ENCODE peak calls at places on chromosomes 12 and 14, in eight cellular contexts. X, A, Z, V, S, Q, G and B are unnamed samples.

GRCh38 chr12:111458773-111459172 is 53.0 kb downstream of the SH2B3 start:
- DNase-seq in Z (no peak), Q (no peak), X (no peak), S (no peak), G (peak; percentile 41), A (no peak), V (no peak), B (no peak)

GRCh38 chr12:56487448-56488040 is 417 bp downstream of the GLS2 start:
- DNase-seq in G (peak; percentile 82), V (peak; percentile 56), A (peak; percentile 81), X (peak; percentile 74), Z (no peak), S (peak; percentile 52), Q (peak; percentile 64), B (no peak)

GRCh38 chr12:87136330-87136976 is 880.3 kb upstream of the MGAT4C start:
- DNase-seq in Z (peak; percentile 60), S (no peak), A (no peak), Q (no peak), V (no peak), X (peak; percentile 12), G (no peak), B (no peak)

GRCh38 chr12:54052745-54053624 is 650 bp upstream of the HOXC4 start:
- DNase-seq in V (peak; percentile 67), Q (no peak), X (peak; percentile 51), Z (no peak), A (peak; percentile 56), S (no peak), G (no peak), B (no peak)

GRCh38 chr14:79424462-79424861 is 786.8 kb downstream of the DIO2 start:
- DNase-seq in V (no peak), X (no peak), G (no peak), S (no peak), A (no peak), Q (no peak), Z (peak; percentile 63), B (no peak)

GRCh38 chr12:56723889-56724659 is 1.0 kb downstream of the NACA start:
- DNase-seq in A (peak; percentile 51), X (peak; percentile 75), G (peak; percentile 76), Z (peak; percentile 86), Q (no peak), V (peak; percentile 65), S (peak; percentile 34), B (no peak)

GRCh38 chr12:70306676-70307075 is 59.4 kb upstream of the KCNMB4 start:
- DNase-seq in S (no peak), X (no peak), G (no peak), V (no peak), Q (no peak), Z (no peak), A (no peak), B (no peak)

GRCh38 chr12:49806877-49807276 is 21.3 kb downstream of the NCKAP5L start:
- DNase-seq in Q (no peak), Z (no peak), A (no peak), S (no peak), G (no peak), V (no peak), X (no peak), B (no peak)

GRCh38 chr12:113766880-113767878 is 198.9 kb downstream of the RBM19 start:
- DNase-seq in A (no peak), Q (no peak), G (no peak), S (no peak), V (no peak), Z (peak; percentile 78), X (peak; percentile 64), B (no peak)

GRCh38 chr12:75892779-75893408 is 138.7 kb downstream of the PHLDA1 start:
- DNase-seq in A (no peak), X (no peak), S (no peak), Q (no peak), G (no peak), Z (peak; percentile 85), V (no peak), B (no peak)

GRCh38 chr12:78490841-78491240 is 373.7 kb upstream of the SYT1 start:
- DNase-seq in A (no peak), Z (peak; percentile 1), V (no peak), S (no peak), G (no peak), Q (no peak), X (no peak), B (no peak)

GRCh38 chr14:94021416-94022157 is 4.6 kb upstream of the OTUB2 start:
- DNase-seq in S (no peak), X (no peak), Q (no peak), Z (no peak), A (no peak), V (no peak), G (no peak), B (no peak)

GRCh38 chr12:32566663-32567634 is 112.2 kb upstream of the DNM1L start:
- DNase-seq in Q (no peak), V (no peak), G (no peak), A (no peak), S (no peak), Z (peak; percentile 10), X (no peak), B (no peak)

GRCh38 chr12:40770781-40771180 is 78.5 kb downstream of the CNTN1 start:
- DNase-seq in A (no peak), V (no peak), S (no peak), G (no peak), X (no peak), Q (no peak), Z (no peak), B (no peak)

GRCh38 chr12:45259732-45260480 is 44.0 kb downstream of the ANO6 start:
- DNase-seq in Q (no peak), A (no peak), V (no peak), X (peak; percentile 68), Z (peak; percentile 84), G (no peak), S (no peak), B (no peak)

GRCh38 chr14:71586131-71586893 is 345.9 kb upstream of the RGS6 start:
- DNase-seq in V (no peak), Q (no peak), A (no peak), G (no peak), S (no peak), Z (peak; percentile 59), X (peak; percentile 7), B (peak; percentile 5)

GRCh38 chr14:80930836-80931389 is 10.6 kb downstream of the CEP128 start:
- DNase-seq in Q (no peak), V (peak; percentile 69), A (no peak), G (peak; percentile 22), X (no peak), S (no peak), Z (peak; percentile 96), B (no peak)

GRCh38 chr14:70722418-70722817 is 80.7 kb downstream of the TTC9 start:
- DNase-seq in Z (no peak), Q (no peak), V (no peak), S (no peak), A (no peak), X (no peak), G (no peak), B (no peak)

GRCh38 chr14:88790501-88791251 is 2.1 kb downstream of the EML5 start:
- DNase-seq in Z (no peak), A (no peak), S (no peak), V (no peak), X (no peak), G (no peak), Q (no peak), B (no peak)

GRCh38 chr12:60803147-60803546 is 1207.3 kb downstream of the SLC16A7 start:
- DNase-seq in V (no peak), Q (no peak), S (no peak), X (no peak), A (no peak), Z (peak; percentile 37), G (no peak), B (no peak)

GRCh38 chr14:58637040-58637390 is 747 bp upstream of the DACT1 start:
- DNase-seq in Q (no peak), S (peak; percentile 54), G (peak; percentile 26), V (peak; percentile 70), A (peak; percentile 70), Z (peak; percentile 94), X (peak; percentile 86), B (no peak)
- H3K27ac ChIP-seq in Q (no peak overlapping the region), S (peak overlapping the region; percentile 84), G (no peak overlapping the region), V (peak overlapping the region; percentile 74), A (peak overlapping the region; percentile 60), Z (peak overlapping the region; percentile 81), X (peak overlapping the region; percentile 76), B (peak overlapping the region; percentile 71)

DNA sequence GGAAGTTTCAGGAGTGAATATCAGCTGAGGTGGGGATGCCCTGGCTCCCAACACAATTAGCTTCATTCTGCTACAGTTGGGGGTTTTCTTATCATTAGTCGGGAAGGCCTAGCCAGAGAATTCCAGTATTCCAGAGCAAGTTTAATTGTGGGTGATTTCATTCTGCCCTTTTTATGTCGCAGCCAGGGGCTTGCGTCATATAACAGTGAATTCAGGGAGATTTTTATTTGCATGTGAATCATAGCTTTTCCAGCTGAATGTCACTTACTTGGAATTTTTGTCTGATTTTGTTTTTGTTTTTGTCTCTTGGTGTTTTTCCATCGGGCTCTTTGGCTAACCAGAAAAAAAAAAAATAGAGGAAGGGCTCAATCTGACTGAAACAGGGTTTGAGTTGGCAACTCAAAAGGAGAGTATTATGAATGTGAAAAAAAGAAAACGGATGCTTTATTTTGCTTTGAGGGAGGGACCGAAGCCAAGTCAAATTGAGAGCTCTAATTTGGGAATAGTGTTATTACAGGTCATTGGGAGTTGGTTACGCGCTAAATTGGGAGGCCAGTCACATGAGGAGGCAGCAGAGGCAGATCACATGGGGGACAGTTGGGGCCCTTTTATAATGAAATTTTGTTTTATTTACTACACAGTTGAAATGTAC is 119.4 kb downstream of the SAMD4A start:
- DNase-seq in G (no peak), Q (no peak), A (no peak), V (no peak), Z (peak; percentile 91), S (no peak), X (no peak), B (no peak)
- H3K27ac ChIP-seq in G (no peak overlapping the region), Q (no peak overlapping the region), A (peak overlapping the region; percentile 65), V (peak overlapping the region; percentile 55), Z (peak overlapping the region; percentile 72), S (peak overlapping the region; percentile 78), X (no peak overlapping the region), B (peak overlapping the region; percentile 60)

DNA sequence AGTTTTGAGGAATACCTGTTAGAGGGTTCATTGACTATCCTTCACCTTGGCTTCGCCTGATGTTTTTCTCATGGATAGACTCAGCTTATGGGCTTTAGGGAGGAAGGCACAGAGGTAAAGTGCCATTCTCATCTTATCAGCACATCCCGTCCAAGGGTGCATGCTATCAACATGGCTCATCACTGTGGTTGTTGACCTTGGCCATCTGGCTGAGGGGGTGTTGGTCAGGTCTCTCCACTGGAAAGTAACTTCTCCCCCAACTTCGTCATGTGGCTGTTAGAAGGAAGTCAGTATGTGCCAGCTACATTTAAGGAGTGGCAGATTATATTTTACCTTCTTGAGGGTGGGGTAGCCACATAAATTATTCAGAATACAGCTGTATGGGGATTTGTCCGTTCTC is 68.9 kb downstream of the EML1 start:
- DNase-seq in X (no peak), V (no peak), S (no peak), A (no peak), Z (peak; percentile 77), Q (no peak), G (no peak), B (no peak)
- H3K27ac ChIP-seq in X (no peak overlapping the region), V (no peak overlapping the region), S (no peak overlapping the region), A (no peak overlapping the region), Z (no peak overlapping the region), Q (no peak overlapping the region), G (no peak overlapping the region), B (no peak overlapping the region)

DNA sequence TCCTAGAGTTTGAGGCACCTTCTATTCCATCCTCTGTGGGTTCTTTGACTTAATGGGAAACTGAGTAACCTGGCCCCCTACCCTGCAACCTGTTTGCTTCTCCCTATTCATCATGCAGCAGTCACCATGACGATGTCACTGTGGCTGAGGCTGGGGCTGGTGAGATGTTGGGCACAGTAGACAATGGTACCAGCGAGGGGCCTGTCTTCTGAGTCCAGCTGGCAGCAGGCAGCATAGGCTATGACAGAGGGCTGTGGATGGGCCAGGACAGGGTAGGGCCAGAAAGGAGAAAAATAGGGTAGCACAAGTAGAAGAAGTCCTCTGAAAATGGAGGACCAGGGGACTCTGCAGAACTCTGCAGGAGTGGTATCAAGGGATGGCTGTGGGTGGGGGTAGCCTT is 2.0 kb downstream of the CIROP start:
- DNase-seq in Z (no peak), X (no peak), V (no peak), G (no peak), A (no peak), S (no peak), Q (no peak), B (no peak)
- H3K27ac ChIP-seq in Z (no peak overlapping the region), X (no peak overlapping the region), V (no peak overlapping the region), G (no peak overlapping the region), A (no peak overlapping the region), S (no peak overlapping the region), Q (no peak overlapping the region), B (peak overlapping the region; percentile 35)